ENCODE peak calls at places on chromosome 2, in six cellular contexts. One of them, this sample, is unnamed.
A peak's percentile ranks its signal among the peaks of the same experiment; 100 is the strongest.

GRCh38 chr2:24957976-24958375 is 13.8 kb downstream of the DNAJC27 start:
- DNase-seq in astrocyte of the spinal cord: no peak
- DNase-seq in small intestine: no peak
- DNase-seq in NB4: no peak
- DNase-seq in CD8-positive, alpha-beta memory T cell: no peak
- DNase-seq in gastrocnemius medialis: no peak
- DNase-seq in this sample: no peak

GRCh38 chr2:28129955-28130695 is 239.6 kb downstream of the BABAM2 start:
- DNase-seq in astrocyte of the spinal cord: peak; percentile 57
- DNase-seq in small intestine: no peak
- DNase-seq in NB4: no peak
- DNase-seq in CD8-positive, alpha-beta memory T cell: no peak
- DNase-seq in gastrocnemius medialis: no peak
- DNase-seq in this sample: no peak

GRCh38 chr2:230498506-230499107 is 82.6 kb downstream of the SP100 start:
- DNase-seq in astrocyte of the spinal cord: no peak
- DNase-seq in small intestine: no peak
- DNase-seq in NB4: no peak
- DNase-seq in CD8-positive, alpha-beta memory T cell: no peak
- DNase-seq in gastrocnemius medialis: no peak
- DNase-seq in this sample: no peak

GRCh38 chr2:177188482-177189469 is 23.8 kb upstream of the HNRNPA3 start:
- DNase-seq in astrocyte of the spinal cord: no peak
- DNase-seq in small intestine: no peak
- DNase-seq in NB4: no peak
- DNase-seq in CD8-positive, alpha-beta memory T cell: no peak
- DNase-seq in gastrocnemius medialis: no peak
- DNase-seq in this sample: no peak

GRCh38 chr2:63163231-63163845 is 112.7 kb downstream of the OTX1 start:
- DNase-seq in astrocyte of the spinal cord: no peak
- DNase-seq in small intestine: no peak
- DNase-seq in NB4: no peak
- DNase-seq in CD8-positive, alpha-beta memory T cell: no peak
- DNase-seq in gastrocnemius medialis: no peak
- DNase-seq in this sample: no peak

GRCh38 chr2:98134601-98135000 is 47.6 kb downstream of the VWA3B start:
- DNase-seq in astrocyte of the spinal cord: peak; percentile 31
- DNase-seq in small intestine: no peak
- DNase-seq in NB4: peak; percentile 77
- DNase-seq in CD8-positive, alpha-beta memory T cell: no peak
- DNase-seq in gastrocnemius medialis: peak; percentile 53
- DNase-seq in this sample: no peak

GRCh38 chr2:234949762-234950434 is 1.9 kb upstream of the SH3BP4 start:
- DNase-seq in astrocyte of the spinal cord: peak; percentile 99
- DNase-seq in small intestine: no peak
- DNase-seq in NB4: no peak
- DNase-seq in CD8-positive, alpha-beta memory T cell: no peak
- DNase-seq in gastrocnemius medialis: no peak
- DNase-seq in this sample: no peak

GRCh38 chr2:64204716-64205115 is 60.5 kb upstream of the PELI1 start:
- DNase-seq in astrocyte of the spinal cord: no peak
- DNase-seq in small intestine: no peak
- DNase-seq in NB4: no peak
- DNase-seq in CD8-positive, alpha-beta memory T cell: no peak
- DNase-seq in gastrocnemius medialis: no peak
- DNase-seq in this sample: no peak

GRCh38 chr2:27798948-27799645 is 27.6 kb downstream of the MRPL33 start:
- DNase-seq in astrocyte of the spinal cord: peak; percentile 100
- DNase-seq in small intestine: no peak
- DNase-seq in NB4: peak; percentile 90
- DNase-seq in CD8-positive, alpha-beta memory T cell: no peak
- DNase-seq in gastrocnemius medialis: peak; percentile 65
- DNase-seq in this sample: no peak

GRCh38 chr2:226795281-226796011 is 4.2 kb downstream of the IRS1 start:
- DNase-seq in astrocyte of the spinal cord: peak; percentile 42
- DNase-seq in small intestine: no peak
- DNase-seq in NB4: no peak
- DNase-seq in CD8-positive, alpha-beta memory T cell: no peak
- DNase-seq in gastrocnemius medialis: peak; percentile 55
- DNase-seq in this sample: peak; percentile 50
- H3K4me3 ChIP-seq in astrocyte of the spinal cord: peak overlapping the region; percentile 79
- H3K4me3 ChIP-seq in small intestine: peak overlapping the region; percentile 4
- H3K4me3 ChIP-seq in NB4: no peak overlapping the region
- H3K4me3 ChIP-seq in CD8-positive, alpha-beta memory T cell: no peak overlapping the region
- H3K4me3 ChIP-seq in gastrocnemius medialis: peak overlapping the region; percentile 79
- H3K4me3 ChIP-seq in this sample: peak overlapping the region; percentile 73

GRCh38 chr2:229196448-229196847 is 74.6 kb downstream of the PID1 start:
- DNase-seq in astrocyte of the spinal cord: no peak
- DNase-seq in small intestine: no peak
- DNase-seq in NB4: no peak
- DNase-seq in CD8-positive, alpha-beta memory T cell: no peak
- DNase-seq in gastrocnemius medialis: no peak
- DNase-seq in this sample: no peak
- H3K4me3 ChIP-seq in astrocyte of the spinal cord: no peak overlapping the region
- H3K4me3 ChIP-seq in small intestine: no peak overlapping the region
- H3K4me3 ChIP-seq in NB4: no peak overlapping the region
- H3K4me3 ChIP-seq in CD8-positive, alpha-beta memory T cell: no peak overlapping the region
- H3K4me3 ChIP-seq in gastrocnemius medialis: no peak overlapping the region
- H3K4me3 ChIP-seq in this sample: no peak overlapping the region

DNA sequence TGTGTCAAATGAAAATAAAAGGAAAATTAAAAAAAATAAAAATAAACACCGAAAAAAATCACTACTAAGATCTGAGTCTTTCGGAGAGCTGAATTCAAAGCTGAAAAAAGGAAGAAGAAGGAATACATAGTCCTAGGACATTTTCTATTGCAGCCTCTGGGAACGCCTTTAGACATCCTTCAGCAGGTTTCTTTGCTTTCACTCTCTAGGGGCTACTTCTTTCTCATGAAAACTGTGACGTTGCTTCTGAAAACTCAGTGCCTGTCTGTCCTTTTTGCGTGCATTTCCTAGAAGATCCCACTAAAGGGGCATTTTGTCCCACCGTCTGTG is 708 bp downstream of the STAT4 start:
- DNase-seq in astrocyte of the spinal cord: no peak
- DNase-seq in small intestine: peak; percentile 34
- DNase-seq in NB4: no peak
- DNase-seq in CD8-positive, alpha-beta memory T cell: no peak
- DNase-seq in gastrocnemius medialis: no peak
- DNase-seq in this sample: no peak
- H3K4me3 ChIP-seq in astrocyte of the spinal cord: peak overlapping the region; percentile 39
- H3K4me3 ChIP-seq in small intestine: peak overlapping the region; percentile 53
- H3K4me3 ChIP-seq in NB4: peak overlapping the region; percentile 56
- H3K4me3 ChIP-seq in CD8-positive, alpha-beta memory T cell: peak overlapping the region; percentile 98
- H3K4me3 ChIP-seq in gastrocnemius medialis: peak overlapping the region; percentile 49
- H3K4me3 ChIP-seq in this sample: peak overlapping the region; percentile 58

GRCh38 chr2:136115183-136115751 is 2.7 kb downstream of the CXCR4 start:
- DNase-seq in astrocyte of the spinal cord: no peak
- DNase-seq in small intestine: no peak
- DNase-seq in NB4: no peak
- DNase-seq in CD8-positive, alpha-beta memory T cell: no peak
- DNase-seq in gastrocnemius medialis: no peak
- DNase-seq in this sample: no peak

GRCh38 chr2:136112949-136113766 is 4.8 kb downstream of the CXCR4 start:
- DNase-seq in astrocyte of the spinal cord: no peak
- DNase-seq in small intestine: no peak
- DNase-seq in NB4: peak; percentile 96
- DNase-seq in CD8-positive, alpha-beta memory T cell: no peak
- DNase-seq in gastrocnemius medialis: no peak
- DNase-seq in this sample: no peak

GRCh38 chr2:136116111-136116812 is 1.7 kb downstream of the CXCR4 start:
- DNase-seq in astrocyte of the spinal cord: no peak
- DNase-seq in small intestine: peak; percentile 53
- DNase-seq in NB4: peak; percentile 93
- DNase-seq in CD8-positive, alpha-beta memory T cell: peak; percentile 73
- DNase-seq in gastrocnemius medialis: peak; percentile 21
- DNase-seq in this sample: peak; percentile 61

GRCh38 chr2:136113767-136114070 is 4.2 kb downstream of the CXCR4 start:
- DNase-seq in astrocyte of the spinal cord: no peak
- DNase-seq in small intestine: no peak
- DNase-seq in NB4: peak; percentile 37
- DNase-seq in CD8-positive, alpha-beta memory T cell: no peak
- DNase-seq in gastrocnemius medialis: no peak
- DNase-seq in this sample: no peak

DNA sequence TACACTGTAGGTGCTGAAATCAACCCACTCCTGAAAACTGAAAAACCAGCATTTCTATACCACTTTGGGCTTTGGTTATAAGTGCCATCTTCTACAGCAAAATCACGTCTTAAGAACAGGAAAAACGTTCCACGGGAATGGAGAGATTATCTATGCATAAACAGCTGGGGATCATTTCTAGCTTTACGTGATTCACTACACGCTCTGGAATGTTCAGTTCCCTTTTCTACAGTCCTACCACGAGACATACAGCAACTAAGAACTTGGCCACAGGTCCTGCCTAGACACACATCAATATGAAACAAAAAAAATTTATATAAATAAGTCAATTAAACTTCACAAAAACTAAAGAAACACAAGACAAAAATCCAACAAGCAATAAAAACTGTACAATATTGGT is 3.6 kb downstream of the CXCR4 start:
- DNase-seq in astrocyte of the spinal cord: no peak
- DNase-seq in small intestine: no peak
- DNase-seq in NB4: peak; percentile 69
- DNase-seq in CD8-positive, alpha-beta memory T cell: no peak
- DNase-seq in gastrocnemius medialis: no peak
- DNase-seq in this sample: no peak
- H3K4me3 ChIP-seq in astrocyte of the spinal cord: no peak overlapping the region
- H3K4me3 ChIP-seq in small intestine: no peak overlapping the region
- H3K4me3 ChIP-seq in NB4: peak overlapping the region; percentile 91
- H3K4me3 ChIP-seq in CD8-positive, alpha-beta memory T cell: no peak overlapping the region
- H3K4me3 ChIP-seq in gastrocnemius medialis: no peak overlapping the region
- H3K4me3 ChIP-seq in this sample: no peak overlapping the region

DNA sequence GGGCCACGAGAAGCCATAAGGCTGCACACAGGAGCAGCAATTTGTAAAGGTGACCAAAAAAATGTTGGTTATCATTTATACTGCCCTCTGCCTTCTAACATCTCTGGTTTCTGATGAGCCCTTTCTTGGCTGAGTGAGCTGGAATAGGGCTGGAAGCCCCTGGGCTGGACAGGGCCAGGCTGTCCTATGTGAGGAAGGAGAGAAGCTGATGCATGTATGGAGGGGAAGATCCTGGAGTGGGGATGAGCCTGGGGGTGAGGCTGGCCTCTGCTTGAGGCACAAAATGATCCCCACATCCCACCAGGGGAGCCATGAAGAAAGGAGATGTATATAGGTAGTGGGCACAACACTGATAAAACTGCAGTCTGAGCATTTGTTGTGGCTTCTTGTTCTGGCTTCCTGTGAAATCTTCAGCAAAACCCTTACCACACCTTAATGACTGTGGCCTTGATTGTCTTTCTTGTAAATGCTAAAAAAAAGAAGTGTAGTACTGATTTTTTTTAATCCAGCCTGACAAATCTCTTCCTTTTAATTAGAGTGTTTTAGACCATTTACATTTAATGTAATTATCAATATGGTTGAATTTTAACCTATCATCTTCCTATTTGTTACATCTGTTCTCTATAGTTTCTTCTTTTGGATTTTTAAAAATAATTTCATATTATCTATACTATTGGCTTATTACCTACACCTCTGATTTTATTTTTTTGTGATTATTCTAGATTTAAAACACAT is 5.6 kb downstream of the SNED1 start:
- DNase-seq in astrocyte of the spinal cord: no peak
- DNase-seq in small intestine: no peak
- DNase-seq in NB4: no peak
- DNase-seq in CD8-positive, alpha-beta memory T cell: no peak
- DNase-seq in gastrocnemius medialis: no peak
- DNase-seq in this sample: no peak
- H3K4me3 ChIP-seq in astrocyte of the spinal cord: no peak overlapping the region
- H3K4me3 ChIP-seq in small intestine: no peak overlapping the region
- H3K4me3 ChIP-seq in NB4: no peak overlapping the region
- H3K4me3 ChIP-seq in CD8-positive, alpha-beta memory T cell: peak overlapping the region; percentile 19
- H3K4me3 ChIP-seq in gastrocnemius medialis: no peak overlapping the region
- H3K4me3 ChIP-seq in this sample: no peak overlapping the region

GRCh38 chr2:176129013-176129796 is at the start of gene HOXD8:
- DNase-seq in astrocyte of the spinal cord: peak; percentile 80
- DNase-seq in small intestine: no peak
- DNase-seq in NB4: no peak
- DNase-seq in CD8-positive, alpha-beta memory T cell: no peak
- DNase-seq in gastrocnemius medialis: peak; percentile 61
- DNase-seq in this sample: no peak
- H3K4me3 ChIP-seq in astrocyte of the spinal cord: peak within 1 kb of the TSS; percentile 39
- H3K4me3 ChIP-seq in small intestine: peak within 1 kb of the TSS; percentile 45
- H3K4me3 ChIP-seq in NB4: no peak within 1 kb of the TSS
- H3K4me3 ChIP-seq in CD8-positive, alpha-beta memory T cell: no peak within 1 kb of the TSS
- H3K4me3 ChIP-seq in gastrocnemius medialis: peak within 1 kb of the TSS; percentile 68
- H3K4me3 ChIP-seq in this sample: no peak within 1 kb of the TSS

DNA sequence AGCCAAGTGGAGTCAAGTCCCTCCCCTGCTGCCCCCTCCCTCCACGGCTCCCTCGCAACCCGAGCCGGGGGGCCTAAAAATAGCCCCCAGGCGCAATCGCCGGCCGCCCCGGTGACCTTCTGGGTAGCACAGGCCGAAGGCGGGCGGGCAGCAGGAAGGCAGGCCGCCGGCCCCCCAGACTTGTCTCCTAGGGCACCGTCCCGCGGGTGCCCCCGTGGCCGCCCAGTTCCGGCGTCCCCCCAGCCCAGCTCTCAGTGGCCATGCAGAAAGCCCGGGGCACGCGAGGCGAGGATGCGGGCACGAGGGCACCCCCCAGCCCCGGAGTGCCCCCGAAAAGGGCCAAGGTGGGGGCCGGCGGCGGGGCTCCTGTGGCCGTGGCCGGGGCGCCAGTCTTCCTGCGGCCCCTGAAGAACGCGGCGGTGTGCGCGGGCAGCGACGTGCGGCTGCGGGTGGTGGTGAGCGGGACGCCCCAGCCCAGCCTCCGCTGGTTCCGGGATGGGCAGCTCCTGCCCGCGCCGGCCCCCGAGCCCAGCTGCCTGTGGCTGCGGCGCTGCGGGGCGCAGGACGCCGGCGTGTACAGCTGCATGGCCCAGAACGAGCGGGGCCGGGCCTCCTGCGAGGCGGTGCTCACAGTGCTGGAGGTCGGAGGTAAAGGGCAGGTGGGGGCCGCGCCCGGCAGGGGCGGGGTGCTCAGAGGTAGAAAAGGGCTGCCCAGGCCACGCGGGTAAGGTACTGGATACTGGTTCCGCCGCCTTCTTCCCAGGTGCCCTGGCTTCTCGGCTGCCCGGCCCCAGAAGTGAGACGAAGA is at the start of gene SPEG:
- DNase-seq in astrocyte of the spinal cord: no peak
- DNase-seq in small intestine: no peak
- DNase-seq in NB4: no peak
- DNase-seq in CD8-positive, alpha-beta memory T cell: no peak
- DNase-seq in gastrocnemius medialis: peak; percentile 91
- DNase-seq in this sample: no peak
- H3K4me3 ChIP-seq in astrocyte of the spinal cord: no peak within 1 kb of the TSS
- H3K4me3 ChIP-seq in small intestine: no peak within 1 kb of the TSS
- H3K4me3 ChIP-seq in NB4: no peak within 1 kb of the TSS
- H3K4me3 ChIP-seq in CD8-positive, alpha-beta memory T cell: no peak within 1 kb of the TSS
- H3K4me3 ChIP-seq in gastrocnemius medialis: peak within 1 kb of the TSS; percentile 62
- H3K4me3 ChIP-seq in this sample: no peak within 1 kb of the TSS

DNA sequence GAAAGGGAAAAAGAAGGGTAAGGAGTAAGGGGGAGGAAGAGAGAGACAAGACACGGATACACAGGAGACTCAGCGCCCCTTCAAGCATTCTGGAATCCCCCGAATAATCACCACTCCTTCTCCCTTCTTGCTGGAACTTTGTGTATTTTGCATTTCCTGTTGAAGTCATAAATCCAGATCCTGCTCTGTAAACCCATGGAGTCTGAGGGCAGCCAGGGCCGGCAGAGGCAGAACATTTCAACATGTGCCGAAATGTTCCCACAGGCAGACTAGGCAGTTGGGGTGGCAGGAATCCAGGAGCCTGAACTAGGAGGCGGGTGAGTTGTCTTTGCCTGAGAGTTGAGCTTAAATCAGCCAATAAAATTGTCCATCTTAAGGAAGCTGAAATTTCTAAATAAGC is 193.1 kb downstream of the SH3RF3 start:
- DNase-seq in astrocyte of the spinal cord: peak; percentile 95
- DNase-seq in small intestine: peak; percentile 16
- DNase-seq in NB4: no peak
- DNase-seq in CD8-positive, alpha-beta memory T cell: no peak
- DNase-seq in gastrocnemius medialis: peak; percentile 91
- DNase-seq in this sample: peak; percentile 50
- H3K4me3 ChIP-seq in astrocyte of the spinal cord: no peak overlapping the region
- H3K4me3 ChIP-seq in small intestine: no peak overlapping the region
- H3K4me3 ChIP-seq in NB4: no peak overlapping the region
- H3K4me3 ChIP-seq in CD8-positive, alpha-beta memory T cell: no peak overlapping the region
- H3K4me3 ChIP-seq in gastrocnemius medialis: no peak overlapping the region
- H3K4me3 ChIP-seq in this sample: no peak overlapping the region

This sample was measured in right lobe of liver.